ENCODE peak calls at places on chromosomes 6 and 20, in eight cellular contexts. One of them, this sample, is unnamed.

GRCh38 chr6:55198708-55199107 is 24.4 kb downstream of the HCRTR2 start:
- ATAC-seq in GM12878: no peak
- ATAC-seq in PC-3: no peak
- ATAC-seq in heart right ventricle: no peak
- ATAC-seq in omental fat pad: no peak
- ATAC-seq in activated T-helper 17 cell treated with anti-CD3 and anti-CD28 coated beads, Interleukin-2, amount 50 U/mL, for 72 hours: no peak
- ATAC-seq in heart left ventricle: no peak
- ATAC-seq in naive thymus-derived CD4-positive, alpha-beta T cell: no peak
- ATAC-seq in this sample: no peak

GRCh38 chr6:169906004-169906740 is 154.8 kb downstream of the ERMARD start:
- ATAC-seq in GM12878: no peak
- ATAC-seq in PC-3: no peak
- ATAC-seq in heart right ventricle: peak
- ATAC-seq in omental fat pad: no peak
- ATAC-seq in activated T-helper 17 cell treated with anti-CD3 and anti-CD28 coated beads, Interleukin-2, amount 50 U/mL, for 72 hours: no peak
- ATAC-seq in heart left ventricle: no peak
- ATAC-seq in naive thymus-derived CD4-positive, alpha-beta T cell: no peak
- ATAC-seq in this sample: no peak

GRCh38 chr20:23928353-23928752 is 48.8 kb upstream of the CST5 start:
- ATAC-seq in GM12878: no peak
- ATAC-seq in PC-3: no peak
- ATAC-seq in heart right ventricle: no peak
- ATAC-seq in omental fat pad: no peak
- ATAC-seq in activated T-helper 17 cell treated with anti-CD3 and anti-CD28 coated beads, Interleukin-2, amount 50 U/mL, for 72 hours: no peak
- ATAC-seq in heart left ventricle: no peak
- ATAC-seq in naive thymus-derived CD4-positive, alpha-beta T cell: no peak
- ATAC-seq in this sample: no peak

GRCh38 chr20:61633004-61633403 is 380.9 kb downstream of the CDH4 start:
- ATAC-seq in GM12878: no peak
- ATAC-seq in PC-3: no peak
- ATAC-seq in heart right ventricle: no peak
- ATAC-seq in omental fat pad: no peak
- ATAC-seq in activated T-helper 17 cell treated with anti-CD3 and anti-CD28 coated beads, Interleukin-2, amount 50 U/mL, for 72 hours: no peak
- ATAC-seq in heart left ventricle: no peak
- ATAC-seq in naive thymus-derived CD4-positive, alpha-beta T cell: no peak
- ATAC-seq in this sample: no peak

GRCh38 chr6:12490376-12490903 is 200.3 kb downstream of the EDN1 start:
- ATAC-seq in GM12878: no peak
- ATAC-seq in PC-3: no peak
- ATAC-seq in heart right ventricle: no peak
- ATAC-seq in omental fat pad: no peak
- ATAC-seq in activated T-helper 17 cell treated with anti-CD3 and anti-CD28 coated beads, Interleukin-2, amount 50 U/mL, for 72 hours: peak
- ATAC-seq in heart left ventricle: no peak
- ATAC-seq in naive thymus-derived CD4-positive, alpha-beta T cell: no peak
- ATAC-seq in this sample: peak

GRCh38 chr6:90082847-90083246 is 188.6 kb downstream of the GJA10 start:
- ATAC-seq in GM12878: no peak
- ATAC-seq in PC-3: no peak
- ATAC-seq in heart right ventricle: no peak
- ATAC-seq in omental fat pad: no peak
- ATAC-seq in activated T-helper 17 cell treated with anti-CD3 and anti-CD28 coated beads, Interleukin-2, amount 50 U/mL, for 72 hours: no peak
- ATAC-seq in heart left ventricle: no peak
- ATAC-seq in naive thymus-derived CD4-positive, alpha-beta T cell: no peak
- ATAC-seq in this sample: no peak

GRCh38 chr6:33192671-33193602 is 670 bp upstream of the COL11A2 start:
- ATAC-seq in GM12878: no peak
- ATAC-seq in PC-3: no peak
- ATAC-seq in heart right ventricle: peak
- ATAC-seq in omental fat pad: peak
- ATAC-seq in activated T-helper 17 cell treated with anti-CD3 and anti-CD28 coated beads, Interleukin-2, amount 50 U/mL, for 72 hours: peak
- ATAC-seq in heart left ventricle: no peak
- ATAC-seq in naive thymus-derived CD4-positive, alpha-beta T cell: peak
- ATAC-seq in this sample: no peak

GRCh38 chr6:168088161-168089106 is 9.4 kb upstream of the FRMD1 start:
- ATAC-seq in GM12878: no peak
- ATAC-seq in PC-3: no peak
- ATAC-seq in heart right ventricle: peak
- ATAC-seq in omental fat pad: peak
- ATAC-seq in activated T-helper 17 cell treated with anti-CD3 and anti-CD28 coated beads, Interleukin-2, amount 50 U/mL, for 72 hours: no peak
- ATAC-seq in heart left ventricle: peak
- ATAC-seq in naive thymus-derived CD4-positive, alpha-beta T cell: no peak
- ATAC-seq in this sample: no peak

GRCh38 chr20:3377644-3378043 is 29.8 kb downstream of the DNAAF9 start:
- ATAC-seq in GM12878: no peak
- ATAC-seq in PC-3: no peak
- ATAC-seq in heart right ventricle: no peak
- ATAC-seq in omental fat pad: no peak
- ATAC-seq in activated T-helper 17 cell treated with anti-CD3 and anti-CD28 coated beads, Interleukin-2, amount 50 U/mL, for 72 hours: no peak
- ATAC-seq in heart left ventricle: no peak
- ATAC-seq in naive thymus-derived CD4-positive, alpha-beta T cell: no peak
- ATAC-seq in this sample: no peak

GRCh38 chr20:41669708-41670263 is 51.6 kb upstream of the CHD6 start:
- ATAC-seq in GM12878: no peak
- ATAC-seq in PC-3: no peak
- ATAC-seq in heart right ventricle: no peak
- ATAC-seq in omental fat pad: no peak
- ATAC-seq in activated T-helper 17 cell treated with anti-CD3 and anti-CD28 coated beads, Interleukin-2, amount 50 U/mL, for 72 hours: no peak
- ATAC-seq in heart left ventricle: no peak
- ATAC-seq in naive thymus-derived CD4-positive, alpha-beta T cell: no peak
- ATAC-seq in this sample: no peak

GRCh38 chr6:78308025-78308424 is 559.3 kb upstream of the IRAK1BP1 start:
- ATAC-seq in GM12878: peak
- ATAC-seq in PC-3: no peak
- ATAC-seq in heart right ventricle: no peak
- ATAC-seq in omental fat pad: no peak
- ATAC-seq in activated T-helper 17 cell treated with anti-CD3 and anti-CD28 coated beads, Interleukin-2, amount 50 U/mL, for 72 hours: no peak
- ATAC-seq in heart left ventricle: no peak
- ATAC-seq in naive thymus-derived CD4-positive, alpha-beta T cell: no peak
- ATAC-seq in this sample: no peak

GRCh38 chr6:154874684-154875594 is 120.2 kb upstream of the TIAM2 start:
- ATAC-seq in GM12878: no peak
- ATAC-seq in PC-3: no peak
- ATAC-seq in heart right ventricle: no peak
- ATAC-seq in omental fat pad: no peak
- ATAC-seq in activated T-helper 17 cell treated with anti-CD3 and anti-CD28 coated beads, Interleukin-2, amount 50 U/mL, for 72 hours: no peak
- ATAC-seq in heart left ventricle: no peak
- ATAC-seq in naive thymus-derived CD4-positive, alpha-beta T cell: no peak
- ATAC-seq in this sample: no peak

GRCh38 chr6:37491830-37492208 is 7.9 kb downstream of the CCDC167 start:
- ATAC-seq in GM12878: no peak
- ATAC-seq in PC-3: no peak
- ATAC-seq in heart right ventricle: no peak
- ATAC-seq in omental fat pad: no peak
- ATAC-seq in activated T-helper 17 cell treated with anti-CD3 and anti-CD28 coated beads, Interleukin-2, amount 50 U/mL, for 72 hours: no peak
- ATAC-seq in heart left ventricle: no peak
- ATAC-seq in naive thymus-derived CD4-positive, alpha-beta T cell: no peak
- ATAC-seq in this sample: no peak

GRCh38 chr6:105212587-105212986 is 32.8 kb upstream of the POPDC3 start:
- ATAC-seq in GM12878: peak
- ATAC-seq in PC-3: no peak
- ATAC-seq in heart right ventricle: no peak
- ATAC-seq in omental fat pad: no peak
- ATAC-seq in activated T-helper 17 cell treated with anti-CD3 and anti-CD28 coated beads, Interleukin-2, amount 50 U/mL, for 72 hours: peak
- ATAC-seq in heart left ventricle: no peak
- ATAC-seq in naive thymus-derived CD4-positive, alpha-beta T cell: no peak
- ATAC-seq in this sample: no peak

GRCh38 chr6:16108996-16109658 is 19.8 kb upstream of the MYLIP start:
- ATAC-seq in GM12878: no peak
- ATAC-seq in PC-3: no peak
- ATAC-seq in heart right ventricle: peak
- ATAC-seq in omental fat pad: no peak
- ATAC-seq in activated T-helper 17 cell treated with anti-CD3 and anti-CD28 coated beads, Interleukin-2, amount 50 U/mL, for 72 hours: no peak
- ATAC-seq in heart left ventricle: peak
- ATAC-seq in naive thymus-derived CD4-positive, alpha-beta T cell: no peak
- ATAC-seq in this sample: no peak

GRCh38 chr20:18394363-18394762 is 72.5 kb downstream of the DZANK1 start:
- ATAC-seq in GM12878: no peak
- ATAC-seq in PC-3: no peak
- ATAC-seq in heart right ventricle: no peak
- ATAC-seq in omental fat pad: no peak
- ATAC-seq in activated T-helper 17 cell treated with anti-CD3 and anti-CD28 coated beads, Interleukin-2, amount 50 U/mL, for 72 hours: no peak
- ATAC-seq in heart left ventricle: no peak
- ATAC-seq in naive thymus-derived CD4-positive, alpha-beta T cell: no peak
- ATAC-seq in this sample: no peak

GRCh38 chr20:24316731-24317130 is 152.7 kb upstream of the SYNDIG1 start:
- ATAC-seq in GM12878: no peak
- ATAC-seq in PC-3: no peak
- ATAC-seq in heart right ventricle: no peak
- ATAC-seq in omental fat pad: no peak
- ATAC-seq in activated T-helper 17 cell treated with anti-CD3 and anti-CD28 coated beads, Interleukin-2, amount 50 U/mL, for 72 hours: no peak
- ATAC-seq in heart left ventricle: no peak
- ATAC-seq in naive thymus-derived CD4-positive, alpha-beta T cell: no peak
- ATAC-seq in this sample: no peak

GRCh38 chr6:126718600-126719327 is 378.8 kb downstream of the CENPW start:
- ATAC-seq in GM12878: peak
- ATAC-seq in PC-3: no peak
- ATAC-seq in heart right ventricle: no peak
- ATAC-seq in omental fat pad: no peak
- ATAC-seq in activated T-helper 17 cell treated with anti-CD3 and anti-CD28 coated beads, Interleukin-2, amount 50 U/mL, for 72 hours: no peak
- ATAC-seq in heart left ventricle: no peak
- ATAC-seq in naive thymus-derived CD4-positive, alpha-beta T cell: no peak
- ATAC-seq in this sample: no peak

GRCh38 chr20:19701449-19701848 is 56.6 kb upstream of the RIN2 start:
- ATAC-seq in GM12878: peak
- ATAC-seq in PC-3: no peak
- ATAC-seq in heart right ventricle: no peak
- ATAC-seq in omental fat pad: no peak
- ATAC-seq in activated T-helper 17 cell treated with anti-CD3 and anti-CD28 coated beads, Interleukin-2, amount 50 U/mL, for 72 hours: no peak
- ATAC-seq in heart left ventricle: no peak
- ATAC-seq in naive thymus-derived CD4-positive, alpha-beta T cell: peak
- ATAC-seq in this sample: no peak

GRCh38 chr6:32949113-32949512 is 3.8 kb downstream of the HLA-DMA start:
- ATAC-seq in GM12878: no peak
- ATAC-seq in PC-3: no peak
- ATAC-seq in heart right ventricle: no peak
- ATAC-seq in omental fat pad: no peak
- ATAC-seq in activated T-helper 17 cell treated with anti-CD3 and anti-CD28 coated beads, Interleukin-2, amount 50 U/mL, for 72 hours: no peak
- ATAC-seq in heart left ventricle: no peak
- ATAC-seq in naive thymus-derived CD4-positive, alpha-beta T cell: no peak
- ATAC-seq in this sample: no peak

GRCh38 chr6:143535189-143535614 is 23.7 kb upstream of the FUCA2 start:
- ATAC-seq in GM12878: no peak
- ATAC-seq in PC-3: no peak
- ATAC-seq in heart right ventricle: no peak
- ATAC-seq in omental fat pad: no peak
- ATAC-seq in activated T-helper 17 cell treated with anti-CD3 and anti-CD28 coated beads, Interleukin-2, amount 50 U/mL, for 72 hours: no peak
- ATAC-seq in heart left ventricle: no peak
- ATAC-seq in naive thymus-derived CD4-positive, alpha-beta T cell: no peak
- ATAC-seq in this sample: no peak

GRCh38 chr6:156268849-156269248 is 508.3 kb upstream of the ARID1B start:
- ATAC-seq in GM12878: no peak
- ATAC-seq in PC-3: no peak
- ATAC-seq in heart right ventricle: no peak
- ATAC-seq in omental fat pad: no peak
- ATAC-seq in activated T-helper 17 cell treated with anti-CD3 and anti-CD28 coated beads, Interleukin-2, amount 50 U/mL, for 72 hours: peak
- ATAC-seq in heart left ventricle: no peak
- ATAC-seq in naive thymus-derived CD4-positive, alpha-beta T cell: no peak
- ATAC-seq in this sample: no peak

This sample was measured in SK-N-SH treated with all-trans-retinoic acid at 6 μM for 48 hours.